ENCODE peak calls at places on chromosomes 3 and 15, in six cellular contexts. One of them, this sample, is unnamed.

GRCh38 chr3:50600141-50600753 is 11.3 kb downstream of the CISH start:
- DNase-seq in CD8-positive, alpha-beta T cell: no peak
- DNase-seq in IMR-90: no peak
- DNase-seq in NCI-H69: no peak
- DNase-seq in choroid plexus epithelial cell: no peak
- DNase-seq in neuronal stem cell: no peak
- DNase-seq in this sample: no peak

GRCh38 chr15:62770752-62771151 is 271.8 kb upstream of the TPM1 start:
- DNase-seq in neuronal stem cell: no peak
- DNase-seq in IMR-90: peak; percentile 94
- DNase-seq in choroid plexus epithelial cell: peak; percentile 78
- DNase-seq in NCI-H69: no peak
- DNase-seq in CD8-positive, alpha-beta T cell: no peak
- DNase-seq in this sample: peak; percentile 92

GRCh38 chr3:19775744-19776143 is 158.3 kb downstream of the EFHB start:
- DNase-seq in choroid plexus epithelial cell: no peak
- DNase-seq in NCI-H69: no peak
- DNase-seq in neuronal stem cell: no peak
- DNase-seq in CD8-positive, alpha-beta T cell: no peak
- DNase-seq in IMR-90: no peak
- DNase-seq in this sample: no peak

GRCh38 chr15:73927476-73928240 is 1.4 kb downstream of the LOXL1 start:
- DNase-seq in neuronal stem cell: no peak
- DNase-seq in NCI-H69: peak; percentile 73
- DNase-seq in choroid plexus epithelial cell: peak; percentile 59
- DNase-seq in CD8-positive, alpha-beta T cell: peak; percentile 56
- DNase-seq in IMR-90: peak; percentile 51
- DNase-seq in this sample: peak; percentile 54

GRCh38 chr3:113746955-113747718 is at the start of gene ATP6V1A:
- DNase-seq in choroid plexus epithelial cell: no peak
- DNase-seq in CD8-positive, alpha-beta T cell: peak; percentile 54
- DNase-seq in neuronal stem cell: peak; percentile 52
- DNase-seq in NCI-H69: peak; percentile 82
- DNase-seq in IMR-90: no peak
- DNase-seq in this sample: peak; percentile 16

GRCh38 chr15:98077186-98077585 is 116.7 kb downstream of the ARRDC4 start:
- DNase-seq in neuronal stem cell: no peak
- DNase-seq in CD8-positive, alpha-beta T cell: no peak
- DNase-seq in NCI-H69: peak; percentile 7
- DNase-seq in choroid plexus epithelial cell: no peak
- DNase-seq in IMR-90: no peak
- DNase-seq in this sample: no peak

GRCh38 chr3:156685198-156685597 is 10.8 kb downstream of the TIPARP start:
- DNase-seq in IMR-90: peak; percentile 53
- DNase-seq in choroid plexus epithelial cell: peak; percentile 30
- DNase-seq in CD8-positive, alpha-beta T cell: no peak
- DNase-seq in NCI-H69: peak; percentile 6
- DNase-seq in neuronal stem cell: no peak
- DNase-seq in this sample: peak; percentile 39

GRCh38 chr3:157522646-157523045 is 19.4 kb upstream of the VEPH1 start:
- DNase-seq in choroid plexus epithelial cell: no peak
- DNase-seq in NCI-H69: no peak
- DNase-seq in IMR-90: no peak
- DNase-seq in neuronal stem cell: no peak
- DNase-seq in CD8-positive, alpha-beta T cell: no peak
- DNase-seq in this sample: no peak

GRCh38 chr3:183488343-183488742 is 59.9 kb upstream of the MCF2L2 start:
- DNase-seq in choroid plexus epithelial cell: no peak
- DNase-seq in NCI-H69: no peak
- DNase-seq in IMR-90: no peak
- DNase-seq in CD8-positive, alpha-beta T cell: no peak
- DNase-seq in neuronal stem cell: no peak
- DNase-seq in this sample: no peak

GRCh38 chr15:51869074-51869425 is 39.6 kb downstream of the TMOD3 start:
- DNase-seq in choroid plexus epithelial cell: peak; percentile 91
- DNase-seq in NCI-H69: peak; percentile 61
- DNase-seq in IMR-90: peak; percentile 91
- DNase-seq in neuronal stem cell: no peak
- DNase-seq in CD8-positive, alpha-beta T cell: no peak
- DNase-seq in this sample: peak; percentile 94

GRCh38 chr15:40830884-40831283 is 2.4 kb upstream of the PPP1R14D start:
- DNase-seq in CD8-positive, alpha-beta T cell: no peak
- DNase-seq in choroid plexus epithelial cell: no peak
- DNase-seq in neuronal stem cell: no peak
- DNase-seq in IMR-90: no peak
- DNase-seq in NCI-H69: peak; percentile 99
- DNase-seq in this sample: no peak

GRCh38 chr3:172404237-172404962 is 43.9 kb downstream of the GHSR start:
- DNase-seq in neuronal stem cell: no peak
- DNase-seq in IMR-90: no peak
- DNase-seq in NCI-H69: peak; percentile 18
- DNase-seq in CD8-positive, alpha-beta T cell: no peak
- DNase-seq in choroid plexus epithelial cell: no peak
- DNase-seq in this sample: no peak

This sample was measured in EH.